ENCODE peak calls at places on chromosome 6, in five cellular contexts. One of them, this sample, is unnamed.

GRCh38 chr6:167982063-167982462 is 15.4 kb upstream of the KIF25 start:
- DNase-seq in erythroblast: no peak
- DNase-seq in NCI-H1105: no peak
- DNase-seq in Jurkat, Clone E6-1: no peak
- DNase-seq in activated effector memory CD4-positive, alpha-beta T cell treated with anti-CD3 and anti-CD28 coated beads, Interleukin-2, amount 50 U/mL, for 16 hours: no peak
- DNase-seq in this sample: no peak

GRCh38 chr6:107419747-107420146 is 39.6 kb downstream of the PDSS2 start:
- DNase-seq in activated effector memory CD4-positive, alpha-beta T cell treated with anti-CD3 and anti-CD28 coated beads, Interleukin-2, amount 50 U/mL, for 16 hours: no peak
- DNase-seq in Jurkat, Clone E6-1: no peak
- DNase-seq in erythroblast: no peak
- DNase-seq in NCI-H1105: no peak
- DNase-seq in this sample: no peak

GRCh38 chr6:152598858-152599537 is 38.2 kb downstream of the SYNE1 start:
- DNase-seq in Jurkat, Clone E6-1: no peak
- DNase-seq in activated effector memory CD4-positive, alpha-beta T cell treated with anti-CD3 and anti-CD28 coated beads, Interleukin-2, amount 50 U/mL, for 16 hours: no peak
- DNase-seq in NCI-H1105: no peak
- DNase-seq in erythroblast: no peak
- DNase-seq in this sample: no peak

GRCh38 chr6:2209226-2209809 is 36.1 kb downstream of the GMDS start:
- DNase-seq in NCI-H1105: peak; percentile 83
- DNase-seq in erythroblast: peak; percentile 38
- DNase-seq in activated effector memory CD4-positive, alpha-beta T cell treated with anti-CD3 and anti-CD28 coated beads, Interleukin-2, amount 50 U/mL, for 16 hours: no peak
- DNase-seq in Jurkat, Clone E6-1: peak; percentile 51
- DNase-seq in this sample: no peak

GRCh38 chr6:107618672-107619071 is 128.8 kb downstream of the SOBP start:
- DNase-seq in Jurkat, Clone E6-1: peak; percentile 77
- DNase-seq in NCI-H1105: no peak
- DNase-seq in erythroblast: no peak
- DNase-seq in activated effector memory CD4-positive, alpha-beta T cell treated with anti-CD3 and anti-CD28 coated beads, Interleukin-2, amount 50 U/mL, for 16 hours: peak; percentile 66
- DNase-seq in this sample: no peak

GRCh38 chr6:119308994-119309657 is 40.4 kb downstream of the MAN1A1 start:
- DNase-seq in NCI-H1105: no peak
- DNase-seq in Jurkat, Clone E6-1: no peak
- DNase-seq in activated effector memory CD4-positive, alpha-beta T cell treated with anti-CD3 and anti-CD28 coated beads, Interleukin-2, amount 50 U/mL, for 16 hours: no peak
- DNase-seq in erythroblast: no peak
- DNase-seq in this sample: no peak

GRCh38 chr6:44661221-44661609 is 273.7 kb downstream of the CDC5L start:
- DNase-seq in erythroblast: no peak
- DNase-seq in Jurkat, Clone E6-1: no peak
- DNase-seq in activated effector memory CD4-positive, alpha-beta T cell treated with anti-CD3 and anti-CD28 coated beads, Interleukin-2, amount 50 U/mL, for 16 hours: no peak
- DNase-seq in NCI-H1105: no peak
- DNase-seq in this sample: no peak

GRCh38 chr6:79782775-79783174 is 151.6 kb downstream of the SH3BGRL2 start:
- DNase-seq in erythroblast: no peak
- DNase-seq in Jurkat, Clone E6-1: no peak
- DNase-seq in activated effector memory CD4-positive, alpha-beta T cell treated with anti-CD3 and anti-CD28 coated beads, Interleukin-2, amount 50 U/mL, for 16 hours: no peak
- DNase-seq in NCI-H1105: no peak
- DNase-seq in this sample: no peak

GRCh38 chr6:87905101-87905517 is 142.5 kb upstream of the SPACA1 start:
- DNase-seq in Jurkat, Clone E6-1: no peak
- DNase-seq in NCI-H1105: no peak
- DNase-seq in erythroblast: no peak
- DNase-seq in activated effector memory CD4-positive, alpha-beta T cell treated with anti-CD3 and anti-CD28 coated beads, Interleukin-2, amount 50 U/mL, for 16 hours: no peak
- DNase-seq in this sample: no peak

GRCh38 chr6:40874495-40874894 is 164.5 kb downstream of the UNC5CL start:
- DNase-seq in NCI-H1105: no peak
- DNase-seq in Jurkat, Clone E6-1: no peak
- DNase-seq in activated effector memory CD4-positive, alpha-beta T cell treated with anti-CD3 and anti-CD28 coated beads, Interleukin-2, amount 50 U/mL, for 16 hours: no peak
- DNase-seq in erythroblast: peak; percentile 11
- DNase-seq in this sample: no peak

GRCh38 chr6:112004397-112005341 is 49.2 kb upstream of the CCN6 start:
- DNase-seq in activated effector memory CD4-positive, alpha-beta T cell treated with anti-CD3 and anti-CD28 coated beads, Interleukin-2, amount 50 U/mL, for 16 hours: no peak
- DNase-seq in Jurkat, Clone E6-1: no peak
- DNase-seq in erythroblast: no peak
- DNase-seq in NCI-H1105: no peak
- DNase-seq in this sample: no peak

This sample was measured in activated CD4-positive, CD25-positive, alpha-beta regulatory T cell.